ENCODE peak calls at places on chromosomes 5 and 9, in six cellular contexts. P is effector CD4-positive, alpha-beta T cell; A is nucleus accumbens; G is IMR-90; L is lower leg skin; D is bronchial epithelial cell. I is an unnamed sample.

GRCh38 chr5:133029321-133029720 is 3.0 kb upstream of the ZCCHC10 start:
- DNase-seq in D (no peak), P (no peak), L (no peak), A (no peak), G (no peak), I (no peak)

GRCh38 chr5:1747079-1747802 is 52.4 kb downstream of the MRPL36 start:
- DNase-seq in A (no peak), P (no peak), L (no peak), D (no peak), G (no peak), I (peak)

GRCh38 chr5:127320032-127320945 is 29.7 kb downstream of the MEGF10 start:
- DNase-seq in L (no peak), A (no peak), P (no peak), D (no peak), G (no peak), I (no peak)

GRCh38 chr9:132589148-132590036 is 7.0 kb downstream of the BARHL1 start:
- DNase-seq in P (no peak), L (no peak), D (no peak), G (no peak), A (no peak), I (no peak)

GRCh38 chr9:16131269-16131668 is 578.4 kb downstream of the CCDC171 start:
- DNase-seq in D (no peak), L (no peak), P (no peak), G (peak), A (no peak), I (no peak)

GRCh38 chr5:173333900-173334685 is 5.9 kb upstream of the STC2 start:
- DNase-seq in A (no peak), D (peak), G (peak), P (no peak), L (no peak), I (no peak)

GRCh38 chr5:151202381-151203139 is 21.3 kb downstream of the CCDC69 start:
- DNase-seq in A (no peak), D (peak), G (peak), L (no peak), P (peak), I (no peak)

GRCh38 chr5:399296-400281 is 43.4 kb upstream of the EXOC3 start:
- DNase-seq in A (no peak), D (no peak), P (no peak), L (peak), G (peak), I (peak)

GRCh38 chr9:38362912-38363588 is 29.5 kb upstream of the ALDH1B1 start:
- DNase-seq in A (no peak), L (no peak), P (no peak), G (peak), D (peak), I (no peak)

GRCh38 chr5:52844885-52845284 is 57.2 kb downstream of the ITGA1 start:
- DNase-seq in A (no peak), D (no peak), P (no peak), G (peak), L (no peak), I (no peak)

GRCh38 chr5:7420506-7421280 is 24.8 kb downstream of the ADCY2 start:
- DNase-seq in D (no peak), L (no peak), G (no peak), P (no peak), A (no peak), I (no peak)

GRCh38 chr9:130302785-130303612 is 37.4 kb downstream of the HMCN2 start:
- DNase-seq in P (no peak), D (no peak), G (no peak), A (no peak), L (no peak), I (no peak)

GRCh38 chr5:150154618-150155134 is 969 bp downstream of the PDGFRB start:
- DNase-seq in G (no peak), P (no peak), A (no peak), D (no peak), L (no peak), I (no peak)

GRCh38 chr9:134459164-134459563 is 132.9 kb downstream of the RXRA start:
- DNase-seq in G (no peak), L (no peak), A (no peak), D (no peak), P (no peak), I (no peak)

GRCh38 chr5:143541943-143542797 is 138.7 kb upstream of the NR3C1 start:
- DNase-seq in D (peak), L (no peak), P (no peak), G (no peak), A (no peak), I (no peak)

GRCh38 chr5:69492391-69493234 is at the start of gene OCLN:
- DNase-seq in A (no peak), D (peak), G (no peak), L (peak), P (no peak), I (peak)

GRCh38 chr9:16328349-16328748 is 542.1 kb downstream of the BNC2 start:
- DNase-seq in A (no peak), P (no peak), G (no peak), D (no peak), L (no peak), I (no peak)

GRCh38 chr5:42908086-42908485 is 96.4 kb upstream of the SELENOP start:
- DNase-seq in L (no peak), D (no peak), A (no peak), P (no peak), G (no peak), I (no peak)

GRCh38 chr5:152634596-152634995 is 229.5 kb upstream of the NMUR2 start:
- DNase-seq in L (no peak), D (no peak), A (peak), G (no peak), P (no peak), I (no peak)

GRCh38 chr5:56059854-56060253 is 65.1 kb upstream of the IL6ST start:
- DNase-seq in L (no peak), G (no peak), D (no peak), P (no peak), A (no peak), I (no peak)

GRCh38 chr5:33726422-33727165 is 165.2 kb downstream of the ADAMTS12 start:
- DNase-seq in P (no peak), A (no peak), D (no peak), L (no peak), G (peak), I (no peak)

GRCh38 chr9:135515541-135515951 is 5.7 kb upstream of the LCN1 start:
- DNase-seq in L (no peak), P (no peak), G (no peak), A (no peak), D (no peak), I (no peak)

GRCh38 chr9:135288941-135289534 is 190.5 kb upstream of the PPP1R26 start:
- DNase-seq in P (no peak), D (no peak), G (no peak), A (no peak), L (no peak), I (no peak)

GRCh38 chr5:128534729-128535128 is 3.3 kb downstream of the FBN2 start:
- DNase-seq in A (no peak), D (peak), G (peak), L (no peak), P (no peak), I (no peak)

GRCh38 chr5:16578474-16578883 is 38.3 kb downstream of the RETREG1 start:
- DNase-seq in P (no peak), D (no peak), G (no peak), A (no peak), L (no peak), I (no peak)